ENCODE peak calls at places on chromosomes 4 and X, in four cellular contexts. O, E, S and C are unnamed samples.

GRCh38 chr4:54213812-54214211 is 15.3 kb upstream of the PDGFRA start:
- DNase-seq in S (no peak), O (no peak), E (no peak), C (no peak)

GRCh38 chr4:167274346-167274745 is 40.1 kb upstream of the SPOCK3 start:
- DNase-seq in E (no peak), O (no peak), S (no peak), C (no peak)

GRCh38 chr4:86894465-86894864 is 2.2 kb upstream of the C4orf36 start:
- DNase-seq in O (no peak), S (no peak), E (no peak), C (no peak)

GRCh38 chr4:99457676-99458075 is 22.5 kb upstream of the ADH7 start:
- DNase-seq in O (no peak), E (no peak), S (no peak), C (no peak)

GRCh38 chr4:136078971-136079370 is 1453.3 kb downstream of the PCDH18 start:
- DNase-seq in E (no peak), S (no peak), O (no peak), C (no peak)

GRCh38 chr4:7651461-7651921 is 216.8 kb upstream of the PSAPL1 start:
- DNase-seq in E (no peak), O (no peak), S (peak; percentile 49), C (no peak)

GRCh38 chr4:142091085-142091513 is 454.7 kb downstream of the IL15 start:
- DNase-seq in S (no peak), E (no peak), O (no peak), C (no peak)

GRCh38 chr4:36230523-36230922 is 13.8 kb downstream of the ARAP2 start:
- DNase-seq in E (no peak), O (no peak), S (no peak), C (no peak)

GRCh38 chr4:23782778-23783455 is 106.9 kb downstream of the PPARGC1A start:
- DNase-seq in S (no peak), E (no peak), O (no peak), C (no peak)

GRCh38 chrX:132488092-132488749 is 617 bp downstream of the MBNL3 start:
- DNase-seq in S (no peak), O (no peak), E (no peak), C (no peak)

GRCh38 chrX:357693-358471 is 28.8 kb downstream of the PPP2R3B start:
- DNase-seq in S (no peak), O (no peak), E (no peak), C (no peak)

GRCh38 chr4:77619408-77619807 is 13.8 kb downstream of the CXCL13 start:
- DNase-seq in S (no peak), O (no peak), E (no peak), C (no peak)

GRCh38 chrX:427812-428725 is 41.4 kb upstream of the PPP2R3B start:
- DNase-seq in E (no peak), S (peak; percentile 71), O (peak; percentile 28), C (peak; percentile 19)

GRCh38 chr4:94304365-94304971 is 38.2 kb downstream of the HPGDS start:
- DNase-seq in S (no peak), O (no peak), E (no peak), C (peak; percentile 21)

GRCh38 chrX:119708936-119709335 is 16.0 kb upstream of the SEPTIN6 start:
- DNase-seq in S (no peak), E (no peak), O (no peak), C (no peak)

GRCh38 chr4:77538144-77538543 is 67.5 kb upstream of the CXCL13 start:
- DNase-seq in S (no peak), O (no peak), E (no peak), C (no peak)

GRCh38 chr4:78414116-78414515 is 137.5 kb upstream of the ANXA3 start:
- DNase-seq in E (no peak), S (no peak), O (no peak), C (no peak)

GRCh38 chrX:133849676-133850075 is 135.7 kb downstream of the GPC3 start:
- DNase-seq in S (no peak), O (no peak), E (no peak), C (no peak)

GRCh38 chrX:105822138-105823091 is at the start of gene NRK:
- DNase-seq in S (peak; percentile 40), E (no peak), O (no peak), C (no peak)

GRCh38 chr4:108365551-108365950 is 196.8 kb upstream of the LEF1 start:
- DNase-seq in O (no peak), E (no peak), S (no peak), C (no peak)

GRCh38 chr4:41160856-41161255 is 53.5 kb downstream of the APBB2 start:
- DNase-seq in E (no peak), O (no peak), S (no peak), C (no peak)

GRCh38 chr4:170009291-170009690 is 16.9 kb downstream of the MFAP3L start:
- DNase-seq in E (no peak), S (no peak), O (no peak), C (no peak)

GRCh38 chr4:23332266-23332665 is 557.6 kb downstream of the PPARGC1A start:
- DNase-seq in O (no peak), S (no peak), E (no peak), C (no peak)

GRCh38 chr4:80058740-80059139 is 14.3 kb downstream of the ANTXR2 start:
- DNase-seq in E (peak; percentile 89), S (no peak), O (no peak), C (no peak)

GRCh38 chr4:129146639-129147038 is 50.7 kb downstream of the C4orf33 start:
- DNase-seq in E (no peak), S (no peak), O (no peak), C (no peak)

GRCh38 chr4:159047478-159048165 is 55.3 kb upstream of the RAPGEF2 start:
- DNase-seq in E (no peak), O (peak; percentile 15), S (no peak), C (peak; percentile 25)

GRCh38 chr4:122914938-122915337 is 7.5 kb downstream of the NUDT6 start:
- DNase-seq in O (no peak), S (no peak), E (no peak), C (no peak)

GRCh38 chr4:174590336-174590735 is 68.0 kb upstream of the HPGD start:
- DNase-seq in E (no peak), S (no peak), O (no peak), C (no peak)

GRCh38 chr4:23084559-23085248 is 392.0 kb downstream of the GBA3 start:
- DNase-seq in S (no peak), O (no peak), E (no peak), C (no peak)

GRCh38 chr4:41323706-41324105 is 67.0 kb downstream of the UCHL1 start:
- DNase-seq in O (no peak), S (no peak), E (no peak), C (no peak)

GRCh38 chrX:108285361-108285760 is 152.9 kb downstream of the COL4A6 start:
- DNase-seq in E (no peak), O (no peak), S (no peak), C (no peak)

GRCh38 chr4:55351824-55352223 is 5.8 kb downstream of the SRD5A3 start:
- DNase-seq in E (no peak), O (no peak), S (no peak), C (no peak)

GRCh38 chr4:164379694-164380093 is 374.2 kb upstream of the SMIM31 start:
- DNase-seq in S (no peak), O (no peak), E (no peak), C (no peak)

GRCh38 chr4:153464068-153464467 is 2.1 kb upstream of the TMEM131L start:
- DNase-seq in S (no peak), E (no peak), O (no peak), C (no peak)

GRCh38 chr4:34422472-34422871 is 1821.8 kb downstream of the ARAP2 start:
- DNase-seq in E (no peak), S (no peak), O (no peak), C (no peak)

GRCh38 chr4:134666640-134667039 is 465.1 kb upstream of the PABPC4L start:
- DNase-seq in E (no peak), S (no peak), O (no peak), C (no peak)

GRCh38 chr4:39106011-39106410 is 44.0 kb downstream of the KLHL5 start:
- DNase-seq in E (no peak), S (no peak), O (no peak), C (no peak)

GRCh38 chr4:52028970-52029369 is 8.8 kb upstream of the LRRC66 start:
- DNase-seq in E (no peak), S (no peak), O (no peak), C (no peak)

GRCh38 chr4:90996813-90997212 is 869.6 kb downstream of the CCSER1 start:
- DNase-seq in E (no peak), S (no peak), O (no peak), C (no peak)
- TF ChIP-seq CBFB in E (no peak), S (no peak), O (no peak), C (no peak)

DNA sequence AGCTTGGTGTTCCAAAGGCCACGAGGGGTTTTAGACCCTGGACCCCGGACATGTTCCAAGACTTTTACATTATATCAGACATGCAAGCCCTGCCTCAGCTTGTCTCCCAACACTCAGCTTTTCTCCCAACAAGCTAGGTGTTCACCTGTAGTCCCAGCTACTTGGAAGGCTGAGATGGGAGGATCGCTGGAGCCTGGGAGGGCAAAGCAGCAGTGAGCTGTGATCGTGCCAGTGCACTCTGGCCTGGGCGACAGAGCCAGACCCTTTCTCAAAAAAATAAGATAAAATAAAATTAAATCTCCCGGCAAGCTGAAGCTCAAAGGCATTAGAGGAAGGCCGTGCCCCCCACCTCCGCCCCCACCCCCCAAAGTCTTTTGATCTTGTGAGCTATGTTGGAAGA is 13.7 kb downstream of the CTAG1A start:
- DNase-seq in O (no peak), S (no peak), E (no peak), C (no peak)
- TF ChIP-seq USF2 in O (no peak), S (no peak), E (no peak), C (no peak)

DNA sequence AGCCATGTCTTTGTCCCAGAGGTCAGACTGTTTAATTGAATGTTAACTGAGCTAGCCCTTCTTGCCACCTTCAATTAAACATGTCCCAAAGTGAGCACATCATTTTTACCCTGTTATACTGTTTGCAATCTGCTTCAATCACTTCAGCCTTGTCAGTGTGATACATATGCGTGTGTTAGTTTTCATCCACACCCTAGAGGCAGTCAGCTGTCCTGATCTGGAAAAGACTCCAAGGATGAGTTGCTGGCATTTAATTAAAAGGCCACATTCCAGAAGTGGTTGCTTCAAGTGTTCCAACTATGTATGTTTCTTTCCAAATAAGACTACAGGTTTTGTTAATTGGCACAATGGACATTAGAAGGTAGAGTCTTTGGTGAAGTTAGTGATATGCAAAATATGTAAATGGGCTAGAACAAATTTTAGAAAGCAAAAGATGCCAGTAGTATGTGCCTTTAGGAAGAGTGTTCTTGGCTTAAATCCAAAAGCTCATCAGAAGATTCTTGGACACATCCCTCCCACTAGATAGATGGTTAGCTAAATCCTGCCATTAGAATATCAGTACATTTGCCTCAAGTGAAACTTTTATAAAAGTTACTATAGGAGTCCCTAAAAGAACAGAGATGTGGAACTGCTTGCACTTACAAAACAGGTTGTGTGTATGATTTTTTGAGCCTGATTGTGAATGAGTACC is 79.5 kb upstream of the SLIT2 start:
- DNase-seq in S (no peak), E (no peak), O (no peak), C (no peak)
- TF ChIP-seq CBFB in S (no peak), E (no peak), O (no peak), C (no peak)

GRCh38 chr4:608236-608635 is 17.1 kb upstream of the PDE6B start:
- DNase-seq in O (no peak), S (no peak), E (no peak), C (no peak)
- TF ChIP-seq USF2 in O (no peak), S (no peak), E (no peak), C (no peak)

GRCh38 chr4:13599159-13599558 is 28.4 kb downstream of the BOD1L1 start:
- DNase-seq in S (peak; percentile 45), E (no peak), O (no peak), C (no peak)
- TF ChIP-seq CBFB in S (no peak), E (no peak), O (no peak), C (no peak)